ENCODE peak calls at places on chromosomes 7 and 10, in eight cellular contexts. O, C, D, B, G, U, H and A are unnamed samples.

GRCh38 chr10:31940839-31941653 is 12.4 kb upstream of the ARHGAP12 start:
- DNase-seq in O (peak; percentile 40), C (no peak), D (peak; percentile 99), B (no peak), G (peak; percentile 22), U (no peak), H (peak; percentile 97), A (no peak)

GRCh38 chr10:131834152-131834810 is 66.5 kb upstream of the PPP2R2D start:
- DNase-seq in O (no peak), C (peak; percentile 44), D (no peak), B (no peak), G (no peak), U (no peak), H (no peak), A (no peak)

GRCh38 chr10:70786799-70787415 is 1.7 kb upstream of the TBATA start:
- DNase-seq in O (no peak), C (no peak), D (no peak), B (no peak), G (no peak), U (no peak), H (peak; percentile 27), A (no peak)

GRCh38 chr10:117184821-117185220 is 12.5 kb upstream of the KCNK18 start:
- DNase-seq in O (no peak), C (no peak), D (no peak), B (no peak), G (no peak), U (no peak), H (no peak), A (no peak)

GRCh38 chr10:105727131-105727530 is 1086.0 kb downstream of the SORCS3 start:
- DNase-seq in O (no peak), C (no peak), D (no peak), B (no peak), G (no peak), U (no peak), H (no peak), A (no peak)

GRCh38 chr10:12941966-12942365 is 59.5 kb downstream of the CCDC3 start:
- DNase-seq in O (no peak), C (no peak), D (no peak), B (no peak), G (no peak), U (no peak), H (no peak), A (no peak)

GRCh38 chr7:73668103-73668937 is 689 bp downstream of the VPS37D start:
- DNase-seq in O (no peak), C (no peak), D (no peak), B (no peak), G (no peak), U (no peak), H (no peak), A (no peak)

GRCh38 chr7:151690597-151690996 is 170.9 kb upstream of the RHEB start:
- DNase-seq in O (no peak), C (no peak), D (no peak), B (no peak), G (no peak), U (no peak), H (peak; percentile 75), A (no peak)

GRCh38 chr7:901388-902154 is 25.2 kb downstream of the GET4 start:
- DNase-seq in O (peak; percentile 95), C (peak; percentile 90), D (peak; percentile 76), B (peak; percentile 31), G (peak; percentile 88), U (peak; percentile 82), H (peak; percentile 90), A (peak; percentile 59)

GRCh38 chr10:78964274-78964951 is 104.4 kb upstream of the ZMIZ1 start:
- DNase-seq in O (no peak), C (no peak), D (no peak), B (no peak), G (peak; percentile 24), U (no peak), H (no peak), A (no peak)

GRCh38 chr10:9331583-9332008 is 1277.1 kb downstream of the GATA3 start:
- DNase-seq in O (no peak), C (no peak), D (peak; percentile 19), B (peak; percentile 56), G (peak; percentile 38), U (peak; percentile 23), H (peak; percentile 58), A (peak; percentile 19)

GRCh38 chr7:141695803-141696289 is 6.1 kb downstream of the DENND11 start:
- DNase-seq in O (peak; percentile 37), C (no peak), D (no peak), B (no peak), G (no peak), U (no peak), H (no peak), A (peak; percentile 99)

GRCh38 chr10:72812798-72813430 is 80.6 kb upstream of the OIT3 start:
- DNase-seq in O (no peak), C (no peak), D (peak; percentile 42), B (no peak), G (peak; percentile 60), U (no peak), H (peak; percentile 60), A (no peak)

GRCh38 chr10:38038107-38038931 is 27.8 kb downstream of the ZNF33A start:
- DNase-seq in O (no peak), C (no peak), D (no peak), B (peak; percentile 52), G (no peak), U (no peak), H (peak; percentile 41), A (no peak)

GRCh38 chr10:116014859-116015258 is 258.1 kb downstream of the GFRA1 start:
- DNase-seq in O (no peak), C (no peak), D (no peak), B (no peak), G (no peak), U (no peak), H (peak; percentile 79), A (no peak)

GRCh38 chr7:32588657-32589056 is 93.4 kb downstream of the AVL9 start:
- DNase-seq in O (no peak), C (no peak), D (no peak), B (peak; percentile 48), G (peak; percentile 98), U (no peak), H (peak; percentile 92), A (no peak)

GRCh38 chr10:69816536-69816935 is 14.8 kb downstream of the COL13A1 start:
- DNase-seq in O (no peak), C (no peak), D (no peak), B (no peak), G (peak; percentile 71), U (no peak), H (no peak), A (no peak)

GRCh38 chr7:18445916-18446520 is 49.5 kb upstream of the HDAC9 start:
- DNase-seq in O (no peak), C (no peak), D (no peak), B (no peak), G (no peak), U (no peak), H (no peak), A (no peak)

DNA sequence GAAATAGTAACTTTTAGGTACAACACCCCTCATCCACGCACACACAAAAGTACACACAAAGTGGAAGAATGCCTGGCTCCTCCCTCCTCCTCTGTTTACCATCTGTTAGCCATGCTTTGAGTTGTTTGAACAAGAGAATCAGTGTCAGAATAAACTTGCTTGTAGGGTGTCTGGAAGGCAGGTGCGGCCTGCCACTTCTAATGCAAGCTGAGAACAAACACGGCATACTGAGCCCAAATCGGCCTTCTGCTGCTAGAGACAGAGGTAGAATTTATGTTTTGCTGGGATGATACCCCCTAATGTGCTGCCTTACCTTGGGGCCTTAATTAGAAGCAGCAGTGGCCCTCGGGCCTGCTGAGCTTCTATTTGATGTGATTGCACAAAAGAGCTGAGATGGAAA is 24.8 kb upstream of the FAM180A start:
- DNase-seq in O (peak; percentile 10), C (no peak), D (no peak), B (no peak), G (no peak), U (no peak), H (no peak), A (peak; percentile 73)
- H3K4me3 ChIP-seq in O (no peak overlapping the region), C (no peak overlapping the region), D (no peak overlapping the region), B (no peak overlapping the region), G (no peak overlapping the region), U (no peak overlapping the region), H (no peak overlapping the region), A (peak overlapping the region; percentile 3)

GRCh38 chr7:25861704-25862253 is 290.2 kb upstream of the NFE2L3 start:
- DNase-seq in O (no peak), C (no peak), D (no peak), B (no peak), G (peak; percentile 41), U (no peak), H (peak; percentile 29), A (no peak)
- H3K4me3 ChIP-seq in O (peak overlapping the region; percentile 13), C (peak overlapping the region; percentile 3), D (peak overlapping the region; percentile 22), B (peak overlapping the region; percentile 54), G (peak overlapping the region; percentile 74), U (no peak overlapping the region), H (no peak overlapping the region), A (peak overlapping the region; percentile 55)

GRCh38 chr10:88889559-88890337 is 9.7 kb downstream of the STAMBPL1 start:
- DNase-seq in O (no peak), C (no peak), D (no peak), B (no peak), G (no peak), U (no peak), H (no peak), A (no peak)

GRCh38 chr10:88890681-88891371 is 10.8 kb downstream of the STAMBPL1 start:
- DNase-seq in O (no peak), C (no peak), D (no peak), B (no peak), G (no peak), U (no peak), H (no peak), A (no peak)

GRCh38 chr10:88895252-88895651 is 15.2 kb downstream of the STAMBPL1 start:
- DNase-seq in O (no peak), C (no peak), D (no peak), B (no peak), G (no peak), U (no peak), H (no peak), A (no peak)

GRCh38 chr10:88893611-88894010 is 13.6 kb downstream of the STAMBPL1 start:
- DNase-seq in O (no peak), C (no peak), D (no peak), B (no peak), G (no peak), U (no peak), H (no peak), A (no peak)

DNA sequence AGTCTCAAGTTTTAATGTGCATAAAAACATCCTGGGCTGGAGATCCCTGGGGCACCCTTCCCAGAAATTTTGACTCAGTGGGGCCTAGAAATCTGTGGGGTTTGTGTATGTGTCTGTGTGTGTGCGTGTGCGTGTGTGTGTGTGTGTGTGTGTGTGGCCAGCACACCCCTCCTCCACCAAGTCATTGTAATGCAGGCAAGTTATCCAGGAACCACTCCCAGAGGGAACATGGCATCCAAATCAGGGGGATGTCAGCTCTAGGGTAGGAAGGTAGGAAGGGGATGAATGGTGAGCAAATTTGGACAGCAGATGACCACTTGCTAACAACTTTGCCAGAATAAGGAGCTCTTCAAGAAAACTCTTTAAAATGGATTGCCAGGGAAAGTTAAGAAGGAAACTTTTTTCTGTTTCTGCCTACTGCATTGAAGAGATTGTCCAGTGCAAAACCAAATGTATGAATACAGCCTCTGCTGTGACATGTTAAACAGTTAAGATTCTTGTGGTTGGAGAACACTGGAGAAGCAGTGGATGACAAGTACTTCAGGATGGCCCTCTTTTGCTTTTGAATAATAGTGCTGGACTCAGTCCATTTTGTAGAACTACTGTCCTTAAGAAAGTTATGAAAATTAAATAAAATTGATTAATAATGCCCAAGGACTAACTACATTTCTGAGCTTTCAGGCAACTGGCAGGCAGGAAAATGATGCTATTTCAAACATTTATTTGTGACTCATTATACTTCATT is 12.3 kb downstream of the STAMBPL1 start:
- DNase-seq in O (no peak), C (no peak), D (no peak), B (no peak), G (no peak), U (no peak), H (peak; percentile 65), A (no peak)
- H3K4me3 ChIP-seq in O (no peak overlapping the region), C (no peak overlapping the region), D (no peak overlapping the region), B (no peak overlapping the region), G (no peak overlapping the region), U (no peak overlapping the region), H (no peak overlapping the region), A (no peak overlapping the region)

GRCh38 chr7:117493460-117493859 is 13.6 kb downstream of the CFTR start:
- DNase-seq in O (no peak), C (no peak), D (no peak), B (no peak), G (no peak), U (no peak), H (no peak), A (no peak)
- H3K4me3 ChIP-seq in O (no peak overlapping the region), C (no peak overlapping the region), D (no peak overlapping the region), B (no peak overlapping the region), G (no peak overlapping the region), U (no peak overlapping the region), H (no peak overlapping the region), A (no peak overlapping the region)